ENCODE peak calls at places on chromosomes 6 and 20, in six cellular contexts. One of them, this sample, is unnamed.
A peak's percentile ranks its signal among the peaks of the same experiment; 100 is the strongest.

GRCh38 chr20:53243152-53243551 is 271.0 kb downstream of the TSHZ2 start:
- DNase-seq in fibroblast of lung: no peak
- DNase-seq in right lobe of liver: no peak
- DNase-seq in colonic mucosa: no peak
- DNase-seq in IMR-90: no peak
- DNase-seq in heart right ventricle: no peak
- DNase-seq in this sample: no peak

GRCh38 chr20:43448748-43449535 is 8.8 kb upstream of the SRSF6 start:
- DNase-seq in colonic mucosa: peak; percentile 30
- DNase-seq in fibroblast of lung: peak; percentile 33
- DNase-seq in right lobe of liver: no peak
- DNase-seq in IMR-90: peak; percentile 33
- DNase-seq in heart right ventricle: no peak
- DNase-seq in this sample: no peak

GRCh38 chr20:44030394-44030793 is 115.7 kb downstream of the TOX2 start:
- DNase-seq in right lobe of liver: peak; percentile 27
- DNase-seq in colonic mucosa: no peak
- DNase-seq in heart right ventricle: no peak
- DNase-seq in IMR-90: no peak
- DNase-seq in fibroblast of lung: no peak
- DNase-seq in this sample: no peak

GRCh38 chr6:168956141-168956838 is 297.4 kb downstream of the THBS2 start:
- DNase-seq in heart right ventricle: no peak
- DNase-seq in fibroblast of lung: no peak
- DNase-seq in right lobe of liver: no peak
- DNase-seq in IMR-90: peak; percentile 33
- DNase-seq in colonic mucosa: no peak
- DNase-seq in this sample: no peak

GRCh38 chr6:140909620-140910019 is 1223.1 kb upstream of the GJE1 start:
- DNase-seq in IMR-90: peak; percentile 68
- DNase-seq in fibroblast of lung: peak; percentile 31
- DNase-seq in right lobe of liver: no peak
- DNase-seq in heart right ventricle: no peak
- DNase-seq in colonic mucosa: no peak
- DNase-seq in this sample: no peak

GRCh38 chr20:57329608-57330221 is at the start of gene SPO11:
- DNase-seq in colonic mucosa: peak; percentile 13
- DNase-seq in heart right ventricle: no peak
- DNase-seq in IMR-90: no peak
- DNase-seq in fibroblast of lung: no peak
- DNase-seq in right lobe of liver: no peak
- DNase-seq in this sample: no peak

GRCh38 chr20:58639182-58640146 is 11.6 kb upstream of the STX16 start:
- DNase-seq in right lobe of liver: no peak
- DNase-seq in IMR-90: no peak
- DNase-seq in fibroblast of lung: no peak
- DNase-seq in heart right ventricle: no peak
- DNase-seq in colonic mucosa: no peak
- DNase-seq in this sample: peak; percentile 40

GRCh38 chr6:137036566-137037300 is 8.0 kb downstream of the IL20RA start:
- DNase-seq in fibroblast of lung: peak; percentile 22
- DNase-seq in heart right ventricle: no peak
- DNase-seq in IMR-90: no peak
- DNase-seq in right lobe of liver: no peak
- DNase-seq in colonic mucosa: peak; percentile 72
- DNase-seq in this sample: no peak

GRCh38 chr6:139371421-139372253 is 2.8 kb downstream of the CITED2 start:
- DNase-seq in IMR-90: peak; percentile 50
- DNase-seq in heart right ventricle: no peak
- DNase-seq in colonic mucosa: no peak
- DNase-seq in fibroblast of lung: peak; percentile 22
- DNase-seq in right lobe of liver: no peak
- DNase-seq in this sample: no peak

GRCh38 chr20:32535316-32535952 is 49.7 kb downstream of the NOL4L start:
- DNase-seq in right lobe of liver: no peak
- DNase-seq in IMR-90: no peak
- DNase-seq in fibroblast of lung: no peak
- DNase-seq in colonic mucosa: no peak
- DNase-seq in heart right ventricle: no peak
- DNase-seq in this sample: no peak

DNA sequence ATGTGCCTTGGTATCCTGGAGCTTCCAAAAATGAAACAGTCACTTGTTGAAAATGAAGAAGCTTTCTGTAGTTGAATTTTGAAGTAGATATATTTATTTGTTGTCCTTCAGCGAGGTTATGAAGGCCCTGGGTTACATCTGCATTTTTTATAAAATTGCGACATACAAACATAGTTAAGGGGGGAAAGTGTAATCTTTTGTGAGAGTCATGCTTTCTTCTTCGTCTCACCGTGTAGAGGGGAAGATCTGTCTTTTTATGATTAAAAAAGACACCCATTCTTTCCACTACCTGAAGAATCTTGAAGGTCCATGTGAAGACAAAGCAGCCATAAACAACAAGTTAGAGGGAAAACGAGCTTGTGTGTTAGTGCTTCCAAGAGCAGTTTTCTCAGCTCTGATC is 37.0 kb downstream of the RREB1 start:
- DNase-seq in IMR-90: no peak
- DNase-seq in colonic mucosa: no peak
- DNase-seq in right lobe of liver: no peak
- DNase-seq in fibroblast of lung: no peak
- DNase-seq in heart right ventricle: no peak
- DNase-seq in this sample: no peak
- H3K4me1 ChIP-seq in IMR-90: peaks cover 34% of the 10 kb centered on the region
- H3K4me1 ChIP-seq in colonic mucosa: peaks cover 25% of the 10 kb centered on the region
- H3K4me1 ChIP-seq in right lobe of liver: peaks cover 90% of the 10 kb centered on the region
- H3K4me1 ChIP-seq in fibroblast of lung: peaks cover 31% of the 10 kb centered on the region
- H3K4me1 ChIP-seq in heart right ventricle: peaks cover 60% of the 10 kb centered on the region
- H3K4me1 ChIP-seq in this sample: peaks cover 75% of the 10 kb centered on the region

DNA sequence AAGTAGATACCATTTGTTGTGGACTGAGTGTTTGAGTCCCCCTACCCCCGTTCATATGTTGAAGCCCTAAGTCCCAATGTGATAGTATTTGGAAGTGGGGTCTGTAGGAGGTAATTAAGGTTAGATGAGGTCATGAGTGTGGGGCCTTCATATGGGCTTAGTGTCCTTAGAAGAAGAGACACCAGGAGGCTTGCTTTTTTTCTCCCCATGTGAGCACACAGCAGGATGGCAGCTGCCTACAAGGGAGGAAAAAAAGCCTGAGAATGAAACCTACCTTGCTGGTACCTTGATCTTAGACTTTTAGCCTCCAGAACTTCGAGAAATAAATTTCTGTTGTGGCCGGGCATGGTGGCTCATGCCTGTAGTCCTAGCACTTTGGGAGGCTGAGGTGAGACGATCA is 67.9 kb upstream of the TULP4 start:
- DNase-seq in fibroblast of lung: no peak
- DNase-seq in IMR-90: no peak
- DNase-seq in colonic mucosa: no peak
- DNase-seq in heart right ventricle: no peak
- DNase-seq in right lobe of liver: no peak
- DNase-seq in this sample: no peak
- TF ChIP-seq CTCF in fibroblast of lung: no peak
- TF ChIP-seq CTCF in IMR-90: no peak
- TF ChIP-seq CTCF in colonic mucosa: no peak
- TF ChIP-seq CTCF in heart right ventricle: no peak
- TF ChIP-seq CTCF in right lobe of liver: no peak
- TF ChIP-seq CTCF in this sample: no peak

DNA sequence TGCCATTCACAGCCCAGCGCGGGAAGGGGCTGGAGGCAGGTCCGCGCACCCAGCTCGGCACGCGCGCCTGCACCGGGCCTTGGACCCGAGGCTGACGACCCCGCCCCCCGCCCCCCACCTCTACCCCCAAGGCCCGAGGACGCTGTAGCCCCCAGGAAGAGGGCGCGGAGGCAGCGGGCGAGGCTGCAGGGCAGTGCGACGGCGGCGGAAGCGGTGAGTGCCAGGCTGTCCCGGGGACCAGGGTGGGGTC is 1.2 kb downstream of the LIME1 start:
- DNase-seq in right lobe of liver: no peak
- DNase-seq in heart right ventricle: no peak
- DNase-seq in fibroblast of lung: no peak
- DNase-seq in colonic mucosa: no peak
- DNase-seq in IMR-90: no peak
- DNase-seq in this sample: no peak
- H3K27ac ChIP-seq in right lobe of liver: no peak overlapping the region
- H3K27ac ChIP-seq in heart right ventricle: peak overlapping the region; percentile 89
- H3K27ac ChIP-seq in fibroblast of lung: no peak overlapping the region
- H3K27ac ChIP-seq in colonic mucosa: peak overlapping the region; percentile 46
- H3K27ac ChIP-seq in IMR-90: no peak overlapping the region
- H3K27ac ChIP-seq in this sample: peak overlapping the region; percentile 30

GRCh38 chr6:111862727-111863126 is 10.5 kb downstream of the FYN start:
- DNase-seq in IMR-90: no peak
- DNase-seq in heart right ventricle: no peak
- DNase-seq in fibroblast of lung: no peak
- DNase-seq in right lobe of liver: no peak
- DNase-seq in colonic mucosa: no peak
- DNase-seq in this sample: no peak
- H3K4me1 ChIP-seq in IMR-90: no peaks in the 10 kb centered on the region
- H3K4me1 ChIP-seq in heart right ventricle: peaks cover 11% of the 10 kb centered on the region
- H3K4me1 ChIP-seq in fibroblast of lung: no peaks in the 10 kb centered on the region
- H3K4me1 ChIP-seq in right lobe of liver: no peaks in the 10 kb centered on the region
- H3K4me1 ChIP-seq in colonic mucosa: no peaks in the 10 kb centered on the region
- H3K4me1 ChIP-seq in this sample: peaks cover 12% of the 10 kb centered on the region

DNA sequence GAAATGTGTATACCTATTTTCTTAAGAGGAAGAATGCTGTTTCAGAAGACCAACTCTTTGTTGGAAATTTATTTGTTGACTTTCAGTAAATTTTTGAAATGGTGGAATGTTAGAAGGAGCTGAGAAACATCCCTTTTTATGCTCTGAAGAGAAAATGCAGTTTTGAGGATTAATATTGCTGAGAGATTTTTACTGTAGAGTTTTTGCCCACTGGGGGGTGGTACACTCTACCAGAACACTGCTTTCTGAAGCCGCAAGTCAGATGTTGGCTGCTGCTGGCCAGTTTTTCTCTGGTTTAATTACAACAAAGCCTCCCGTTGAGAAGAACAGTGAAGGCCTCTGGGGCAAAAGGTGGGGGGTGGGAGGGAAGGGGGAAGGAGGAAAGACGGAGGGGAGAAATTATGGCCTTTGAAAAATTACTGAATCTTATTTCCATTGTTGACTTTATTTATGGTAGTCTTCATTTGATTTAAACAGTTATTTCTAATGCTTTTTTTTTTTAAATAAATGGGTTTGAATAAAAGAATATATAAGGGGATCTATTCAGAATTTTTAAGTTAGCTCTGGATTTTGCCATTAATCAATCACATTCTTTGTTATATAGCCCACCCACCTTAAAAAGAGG is 3.0 kb downstream of the FLRT3 start:
- DNase-seq in colonic mucosa: no peak
- DNase-seq in right lobe of liver: peak; percentile 61
- DNase-seq in IMR-90: peak; percentile 45
- DNase-seq in fibroblast of lung: peak; percentile 76
- DNase-seq in heart right ventricle: no peak
- DNase-seq in this sample: no peak
- TF ChIP-seq CTCF in colonic mucosa: peak; percentile 12
- TF ChIP-seq CTCF in right lobe of liver: peak; percentile 51
- TF ChIP-seq CTCF in IMR-90: peak; percentile 44
- TF ChIP-seq CTCF in fibroblast of lung: peak; percentile 56
- TF ChIP-seq CTCF in heart right ventricle: no peak
- TF ChIP-seq CTCF in this sample: peak; percentile 36

GRCh38 chr6:2436391-2437154 is 191.2 kb upstream of the GMDS start:
- DNase-seq in right lobe of liver: no peak
- DNase-seq in fibroblast of lung: no peak
- DNase-seq in heart right ventricle: no peak
- DNase-seq in IMR-90: no peak
- DNase-seq in colonic mucosa: no peak
- DNase-seq in this sample: no peak

GRCh38 chr6:2432258-2432657 is 186.9 kb upstream of the GMDS start:
- DNase-seq in right lobe of liver: no peak
- DNase-seq in colonic mucosa: no peak
- DNase-seq in IMR-90: peak; percentile 97
- DNase-seq in heart right ventricle: no peak
- DNase-seq in fibroblast of lung: peak; percentile 87
- DNase-seq in this sample: no peak

GRCh38 chr6:2434911-2435310 is 189.5 kb upstream of the GMDS start:
- DNase-seq in right lobe of liver: no peak
- DNase-seq in fibroblast of lung: no peak
- DNase-seq in heart right ventricle: no peak
- DNase-seq in IMR-90: no peak
- DNase-seq in colonic mucosa: no peak
- DNase-seq in this sample: no peak

GRCh38 chr6:2433686-2434085 is 188.3 kb upstream of the GMDS start:
- DNase-seq in fibroblast of lung: no peak
- DNase-seq in colonic mucosa: no peak
- DNase-seq in heart right ventricle: no peak
- DNase-seq in IMR-90: no peak
- DNase-seq in right lobe of liver: no peak
- DNase-seq in this sample: no peak

DNA sequence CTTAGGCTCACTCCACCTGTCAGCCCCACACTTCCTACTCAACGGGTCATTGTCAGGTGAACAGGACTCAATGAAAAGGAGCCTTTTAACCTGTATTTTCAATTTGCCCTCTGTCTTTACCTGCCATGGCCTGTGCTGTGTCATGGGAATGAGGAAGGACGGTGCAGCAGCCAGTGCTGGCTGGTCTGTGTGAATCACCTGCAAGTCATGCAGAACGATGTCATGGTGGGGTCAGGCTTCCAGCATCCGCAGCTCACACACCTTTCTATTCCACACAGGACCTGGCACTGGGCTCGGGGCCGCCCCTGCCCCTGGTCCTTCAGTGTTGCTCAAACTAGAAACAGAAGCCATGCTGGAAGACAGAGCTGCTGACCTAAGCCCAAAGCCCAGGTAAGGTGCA is 188.7 kb upstream of the GMDS start:
- DNase-seq in heart right ventricle: no peak
- DNase-seq in right lobe of liver: no peak
- DNase-seq in colonic mucosa: no peak
- DNase-seq in IMR-90: no peak
- DNase-seq in fibroblast of lung: no peak
- DNase-seq in this sample: no peak
- H3K27ac ChIP-seq in heart right ventricle: no peak overlapping the region
- H3K27ac ChIP-seq in right lobe of liver: no peak overlapping the region
- H3K27ac ChIP-seq in colonic mucosa: no peak overlapping the region
- H3K27ac ChIP-seq in IMR-90: no peak overlapping the region
- H3K27ac ChIP-seq in fibroblast of lung: no peak overlapping the region
- H3K27ac ChIP-seq in this sample: no peak overlapping the region

GRCh38 chr6:52725133-52725529 is 38.1 kb downstream of the GSTA2 start:
- DNase-seq in colonic mucosa: peak; percentile 29
- DNase-seq in right lobe of liver: peak; percentile 54
- DNase-seq in fibroblast of lung: no peak
- DNase-seq in heart right ventricle: no peak
- DNase-seq in IMR-90: no peak
- DNase-seq in this sample: no peak
- H3K4me1 ChIP-seq in colonic mucosa: no peaks in the 10 kb centered on the region
- H3K4me1 ChIP-seq in right lobe of liver: peaks cover 66% of the 10 kb centered on the region
- H3K4me1 ChIP-seq in fibroblast of lung: no peaks in the 10 kb centered on the region
- H3K4me1 ChIP-seq in heart right ventricle: no peaks in the 10 kb centered on the region
- H3K4me1 ChIP-seq in IMR-90: no peaks in the 10 kb centered on the region
- H3K4me1 ChIP-seq in this sample: peaks cover 8% of the 10 kb centered on the region

GRCh38 chr6:115750946-115751345 is 309.7 kb downstream of the FRK start:
- DNase-seq in heart right ventricle: no peak
- DNase-seq in fibroblast of lung: no peak
- DNase-seq in right lobe of liver: no peak
- DNase-seq in IMR-90: no peak
- DNase-seq in colonic mucosa: no peak
- DNase-seq in this sample: no peak
- TF ChIP-seq CTCF in heart right ventricle: no peak
- TF ChIP-seq CTCF in fibroblast of lung: no peak
- TF ChIP-seq CTCF in right lobe of liver: no peak
- TF ChIP-seq CTCF in IMR-90: no peak
- TF ChIP-seq CTCF in colonic mucosa: no peak
- TF ChIP-seq CTCF in this sample: no peak

This sample was measured in upper lobe of right lung.